ENCODE peak calls at places on chromosomes 1 and 21, in four cellular contexts. T is AG04450, X is neural progenitor cell, U is cardiac muscle cell. S is an unnamed sample.

GRCh38 chr1:58649555-58649954 is 50.3 kb downstream of the MYSM1 start:
- DNase-seq in U (peak), X (no peak), T (no peak), S (no peak)

GRCh38 chr1:202072211-202072610 is 50.5 kb upstream of the GPR37L1 start:
- DNase-seq in X (no peak), U (no peak), T (no peak), S (no peak)

GRCh38 chr21:38349111-38349746 is 92.4 kb downstream of the KCNJ15 start:
- DNase-seq in U (no peak), T (no peak), X (no peak), S (no peak)

GRCh38 chr1:24971539-24971938 is 41.5 kb upstream of the RUNX3 start:
- DNase-seq in X (no peak), T (no peak), U (no peak), S (no peak)

GRCh38 chr1:205449750-205450443 is 5.9 kb downstream of the BLACAT1 start:
- DNase-seq in U (peak), T (no peak), X (peak), S (no peak)

GRCh38 chr21:21101911-21102310 is 103.7 kb downstream of the NCAM2 start:
- DNase-seq in U (peak), X (peak), T (peak), S (no peak)

GRCh38 chr1:223186800-223187199 is 43.8 kb upstream of the TLR5 start:
- DNase-seq in U (no peak), T (no peak), X (no peak), S (no peak)

GRCh38 chr1:87203890-87204289 is 124.8 kb upstream of the LMO4 start:
- DNase-seq in X (no peak), U (no peak), T (no peak), S (no peak)

GRCh38 chr1:117447661-117448060 is 80.4 kb downstream of the MAN1A2 start:
- DNase-seq in T (no peak), U (no peak), X (no peak), S (no peak)

GRCh38 chr1:53582211-53583020 is 123.2 kb downstream of the DMRTB1 start:
- DNase-seq in U (no peak), X (no peak), T (no peak), S (no peak)

GRCh38 chr21:38794978-38795377 is 10.8 kb upstream of the ETS2 start:
- DNase-seq in T (no peak), U (no peak), X (no peak), S (no peak)

GRCh38 chr21:44709426-44710293 is 1.7 kb downstream of the TSPEAR start:
- DNase-seq in T (no peak), X (peak), U (peak), S (no peak)

GRCh38 chr21:46556802-46557201 is 48.1 kb downstream of the S100B start:
- DNase-seq in U (no peak), T (no peak), X (no peak), S (no peak)

GRCh38 chr1:5979536-5980313 is 12.5 kb downstream of the NPHP4 start:
- DNase-seq in T (no peak), U (no peak), X (no peak), S (no peak)

GRCh38 chr1:96416111-96416595 is 305.4 kb upstream of the PTBP2 start:
- DNase-seq in T (peak), U (peak), X (no peak), S (peak)

GRCh38 chr21:27292229-27292628 is 325.3 kb upstream of the ADAMTS5 start:
- DNase-seq in T (no peak), U (no peak), X (no peak), S (no peak)

GRCh38 chr1:51044834-51045233 is 57.2 kb upstream of the C1orf185 start:
- DNase-seq in X (no peak), U (no peak), T (no peak), S (no peak)

GRCh38 chr1:159122005-159122621 is 45.5 kb upstream of the AIM2 start:
- DNase-seq in T (no peak), X (no peak), U (no peak), S (no peak)

GRCh38 chr1:72003092-72003491 is 279.2 kb downstream of the NEGR1 start:
- DNase-seq in U (no peak), X (no peak), T (no peak), S (no peak)

GRCh38 chr1:109838838-109839240 is 71.8 kb upstream of the CSF1 start:
- DNase-seq in X (no peak), T (no peak), U (no peak), S (no peak)

DNA sequence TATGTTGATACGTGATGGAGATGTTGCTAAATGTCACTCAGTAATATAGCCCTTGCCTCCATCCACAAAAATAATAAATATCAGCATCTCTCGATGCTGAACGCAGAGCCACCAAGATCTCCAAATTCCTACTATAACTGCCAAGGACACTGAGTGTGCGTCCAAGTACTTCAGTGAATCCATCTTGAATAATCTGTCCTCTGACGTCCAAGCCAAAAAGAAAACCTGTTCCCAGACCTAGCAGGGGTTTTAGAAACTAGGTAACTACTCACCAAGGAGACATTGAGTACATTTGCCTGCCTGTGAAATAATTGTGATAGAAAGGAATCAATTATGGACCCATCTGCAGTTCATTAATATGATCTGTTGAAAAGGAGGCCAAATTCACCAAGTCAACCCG is 226.8 kb upstream of the IRF2BP2 start:
- DNase-seq in X (no peak), U (no peak), T (no peak), S (no peak)
- H3K27ac ChIP-seq in X (no peak), U (no peak), T (no peak), S (no peak)

GRCh38 chr1:55326496-55326895 is 111.3 kb upstream of the USP24 start:
- DNase-seq in T (no peak), U (no peak), X (no peak), S (no peak)
- H3K27ac ChIP-seq in T (no peak), U (no peak), X (no peak), S (no peak)

DNA sequence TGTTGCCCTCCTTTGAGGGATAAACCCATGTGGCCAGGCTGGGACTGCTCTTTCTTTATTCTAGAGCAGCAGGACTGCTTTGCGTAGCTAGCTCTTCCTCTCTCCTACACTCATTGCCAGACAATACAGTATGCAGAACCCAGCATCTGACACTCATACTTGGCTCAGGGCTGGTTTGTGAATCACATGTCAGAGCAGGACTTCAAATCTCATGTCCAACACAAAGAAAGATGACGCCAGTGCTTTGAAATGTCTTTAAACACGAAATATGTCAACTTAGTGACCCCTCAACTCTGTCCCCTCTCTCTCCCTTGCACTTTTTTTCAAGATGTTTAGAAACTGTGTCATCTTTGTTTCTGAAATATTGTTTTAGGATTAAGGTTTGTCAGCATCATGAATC is 135.0 kb downstream of the TGFB2 start:
- DNase-seq in U (no peak), T (peak), X (peak), S (no peak)
- H3K27ac ChIP-seq in U (peak), T (peak), X (no peak), S (peak)

GRCh38 chr1:43650306-43650941 is 475 bp downstream of the KDM4A start:
- DNase-seq in X (peak), T (peak), U (peak), S (peak)

GRCh38 chr1:43653339-43653738 is 3.4 kb downstream of the KDM4A start:
- DNase-seq in X (peak), T (no peak), U (no peak), S (no peak)

GRCh38 chr1:43653893-43654292 is 3.9 kb downstream of the KDM4A start:
- DNase-seq in T (no peak), X (no peak), U (no peak), S (no peak)

GRCh38 chr1:43651922-43652321 is 2.0 kb downstream of the KDM4A start:
- DNase-seq in X (no peak), T (no peak), U (no peak), S (no peak)

DNA sequence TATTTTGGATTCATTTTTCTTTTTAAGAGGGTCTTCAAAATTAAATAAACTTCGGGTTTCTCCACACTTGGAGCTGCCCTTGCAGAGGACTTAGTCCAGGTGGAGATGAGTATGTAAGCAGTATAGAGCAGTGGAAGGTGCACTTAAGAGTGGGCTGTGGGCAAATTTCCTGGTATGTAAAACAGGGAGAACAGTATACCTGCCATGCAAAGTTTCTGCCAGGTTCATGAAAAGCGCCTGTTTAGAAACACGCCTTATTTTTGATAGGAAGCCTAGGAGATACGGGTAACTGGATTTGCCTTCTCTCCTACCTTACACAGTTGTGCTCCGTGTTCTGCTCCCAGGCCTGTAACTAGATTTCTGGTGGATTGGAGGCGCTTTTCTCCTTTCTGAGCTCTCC is 1.2 kb downstream of the KDM4A start:
- DNase-seq in U (no peak), X (peak), T (no peak), S (no peak)
- H3K27ac ChIP-seq in U (no peak), X (no peak), T (no peak), S (no peak)

GRCh38 chr1:43348809-43349593 is 9.8 kb upstream of the CDC20 start:
- DNase-seq in X (peak), T (no peak), U (peak), S (peak)
- H3K27ac ChIP-seq in X (peak), T (peak), U (peak), S (peak)

GRCh38 chr1:183817576-183818288 is 12.8 kb downstream of the RGL1 start:
- DNase-seq in T (no peak), X (no peak), U (no peak), S (no peak)

GRCh38 chr1:183827801-183828200 is 22.9 kb downstream of the RGL1 start:
- DNase-seq in U (no peak), X (no peak), T (no peak), S (no peak)

GRCh38 chr1:183821309-183822080 is 16.6 kb downstream of the RGL1 start:
- DNase-seq in T (no peak), X (no peak), U (no peak), S (no peak)

GRCh38 chr1:183824295-183824694 is 19.4 kb downstream of the RGL1 start:
- DNase-seq in U (no peak), X (no peak), T (no peak), S (no peak)

DNA sequence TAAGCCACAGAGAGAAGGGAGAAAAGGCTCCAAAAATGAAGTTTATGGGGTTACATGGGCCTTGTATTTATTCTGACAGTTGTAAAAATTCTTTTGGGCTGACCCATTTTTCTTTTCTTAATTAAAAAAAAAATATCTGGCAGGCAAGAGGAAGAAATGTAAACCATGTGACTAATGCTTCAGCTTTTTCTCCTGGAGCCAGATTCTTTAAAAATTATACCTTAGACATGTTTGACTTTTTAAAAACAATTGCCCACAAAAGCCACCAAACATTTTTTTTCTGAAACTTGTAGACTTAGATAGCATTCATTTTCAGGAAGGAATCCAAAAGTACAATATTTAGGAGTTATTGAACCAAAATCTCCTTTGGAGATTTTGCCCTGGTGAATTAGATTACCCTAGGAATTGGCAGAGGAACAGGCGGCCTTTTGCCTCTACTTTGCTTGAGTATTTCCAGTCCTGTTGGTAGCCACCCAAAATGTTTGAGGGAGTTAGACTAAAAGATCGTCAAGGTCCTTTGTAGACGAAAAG is 17.2 kb downstream of the RGL1 start:
- DNase-seq in X (no peak), U (no peak), T (no peak), S (peak)
- H3K27ac ChIP-seq in X (no peak), U (peak), T (no peak), S (peak)

DNA sequence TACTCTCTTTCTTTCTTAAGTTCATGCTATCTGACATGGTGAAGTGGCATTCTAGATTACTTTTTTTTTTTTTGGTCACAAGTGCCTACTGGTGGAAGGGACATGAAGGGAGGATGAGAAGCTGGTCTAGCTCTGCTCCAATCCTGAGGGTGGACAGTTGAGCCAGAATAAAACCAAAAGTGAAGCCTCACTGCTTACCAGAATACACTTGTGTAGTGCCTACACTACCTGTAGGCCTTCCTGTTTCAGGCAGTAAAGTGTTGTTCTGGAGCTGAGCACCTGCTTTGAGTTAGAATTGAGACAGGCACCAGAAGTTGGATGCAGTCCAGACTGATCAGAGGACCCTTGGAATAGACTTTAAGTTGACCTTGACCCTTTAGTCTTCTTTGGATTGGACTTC is 40.4 kb upstream of the APOBEC4 start:
- DNase-seq in X (no peak), U (no peak), T (no peak), S (no peak)
- H3K27ac ChIP-seq in X (no peak), U (peak), T (no peak), S (no peak)

GRCh38 chr1:74467786-74468377 is 44.5 kb downstream of the LRRC53 start:
- DNase-seq in X (no peak), U (peak), T (no peak), S (no peak)
- H3K27ac ChIP-seq in X (no peak), U (no peak), T (no peak), S (no peak)

GRCh38 chr1:16076003-16076870 is 2.8 kb upstream of the FAM131C start:
- DNase-seq in X (no peak), T (peak), U (no peak), S (no peak)
- H3K27ac ChIP-seq in X (no peak), T (peak), U (no peak), S (no peak)